ENCODE peak calls at places on chromosomes 16 and 17, in four cellular contexts. S, G, H and N are unnamed samples.

GRCh38 chr16:64089697-64090096 is 1032.2 kb downstream of the CDH11 start:
- DNase-seq in G (peak), H (peak), S (no peak), N (no peak)

GRCh38 chr17:68709995-68710780 is 109.0 kb upstream of the FAM20A start:
- DNase-seq in S (no peak), H (no peak), G (peak), N (no peak)

GRCh38 chr16:3959148-3959547 is 78.6 kb upstream of the CREBBP start:
- DNase-seq in G (no peak), H (no peak), S (no peak), N (no peak)

GRCh38 chr17:1203111-1203966 is 23.6 kb upstream of the ABR start:
- DNase-seq in G (peak), S (peak), H (peak), N (no peak)

GRCh38 chr17:45096141-45096540 is 35.0 kb downstream of the NMT1 start:
- DNase-seq in S (no peak), H (peak), G (no peak), N (no peak)

GRCh38 chr16:85429776-85430522 is 183.2 kb upstream of the GSE1 start:
- DNase-seq in H (no peak), G (no peak), S (no peak), N (no peak)

GRCh38 chr17:60369727-60370126 is 22.2 kb downstream of the USP32 start:
- DNase-seq in G (no peak), S (no peak), H (no peak), N (no peak)

GRCh38 chr16:20851601-20852000 is 45.3 kb downstream of the REXO5 start:
- DNase-seq in H (no peak), S (no peak), G (no peak), N (no peak)

GRCh38 chr17:50691550-50692447 is 15.9 kb downstream of the ANKRD40 start:
- DNase-seq in H (no peak), G (no peak), S (no peak), N (no peak)

GRCh38 chr17:45036696-45037095 is 14.7 kb downstream of the DCAKD start:
- DNase-seq in H (no peak), G (no peak), S (no peak), N (no peak)

GRCh38 chr16:84925092-84925772 is 86.1 kb downstream of the ZDHHC7 start:
- DNase-seq in S (peak), H (peak), G (peak), N (peak)

GRCh38 chr16:87487361-87487924 is 5.4 kb downstream of the ZCCHC14 start:
- DNase-seq in S (peak), G (no peak), H (peak), N (peak)

GRCh38 chr16:71900336-71900735 is 5.0 kb downstream of the IST1 start:
- DNase-seq in S (no peak), H (peak), G (no peak), N (no peak)

GRCh38 chr17:19787733-19788357 is 39.7 kb upstream of the ALDH3A1 start:
- DNase-seq in G (no peak), S (no peak), H (no peak), N (no peak)

GRCh38 chr17:66655861-66656260 is 179.1 kb upstream of the CACNG5 start:
- DNase-seq in H (peak), S (no peak), G (no peak), N (no peak)

DNA sequence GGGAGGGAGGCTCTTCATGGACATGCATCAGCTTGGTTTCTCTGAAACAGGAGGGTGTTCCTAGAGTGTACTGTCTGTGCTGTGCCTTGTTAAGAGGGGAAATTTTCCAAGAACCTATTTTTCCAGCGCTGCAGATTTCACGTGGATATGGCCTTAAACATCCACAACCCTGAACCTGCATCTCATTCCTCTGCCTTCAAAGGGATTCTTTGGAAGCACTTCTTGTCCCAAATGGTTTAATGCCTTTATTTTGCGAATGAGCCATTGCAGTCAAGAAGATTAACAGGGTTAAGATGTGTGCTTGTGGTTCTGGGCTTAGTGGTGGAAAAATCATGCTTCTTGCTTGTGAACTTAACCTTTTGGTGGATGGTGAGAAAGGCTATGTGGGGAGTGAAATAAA is 161.2 kb downstream of the XYLT1 start:
- DNase-seq in H (no peak), G (no peak), S (no peak), N (no peak)
- TF ChIP-seq TEAD4 in H (no peak), G (no peak), S (no peak), N (no peak)

GRCh38 chr16:81380932-81381331 is 63.7 kb upstream of the CMIP start:
- DNase-seq in G (no peak), H (no peak), S (no peak), N (no peak)

GRCh38 chr16:81385031-81385756 is 59.4 kb upstream of the CMIP start:
- DNase-seq in H (no peak), G (no peak), S (no peak), N (no peak)

GRCh38 chr16:81388357-81388756 is 56.3 kb upstream of the CMIP start:
- DNase-seq in H (no peak), S (no peak), G (no peak), N (no peak)

GRCh38 chr16:81378049-81378448 is 63.3 kb downstream of the GAN start:
- DNase-seq in G (no peak), H (no peak), S (no peak), N (no peak)

GRCh38 chr16:81384006-81384405 is 60.6 kb upstream of the CMIP start:
- DNase-seq in G (no peak), H (no peak), S (no peak), N (no peak)
- TF ChIP-seq TEAD4 in G (no peak), H (no peak), S (no peak), N (no peak)

DNA sequence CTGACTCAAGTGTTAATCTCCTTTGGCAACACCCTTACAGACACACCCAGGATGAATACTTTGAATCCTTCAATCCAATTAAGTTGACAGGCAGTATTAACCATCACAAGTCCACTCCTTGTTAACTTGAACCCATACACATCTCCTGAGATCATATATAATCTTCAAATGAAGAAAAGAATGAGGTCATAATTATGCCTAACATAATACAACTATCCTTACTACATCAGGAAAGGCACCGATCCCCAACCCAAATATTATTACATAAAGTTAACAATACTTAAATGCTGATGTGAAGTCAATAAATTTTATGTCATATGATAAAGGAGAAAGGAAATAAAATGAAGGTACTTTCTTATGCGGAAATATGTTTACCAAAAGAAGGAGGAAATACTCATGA is 649.9 kb downstream of the KCNJ2 start:
- DNase-seq in S (no peak), G (no peak), H (no peak), N (no peak)
- TF ChIP-seq TEAD4 in S (no peak), G (no peak), H (no peak), N (no peak)

GRCh38 chr17:4715071-4715749 is 4.8 kb downstream of the ARRB2 start:
- DNase-seq in S (no peak), H (no peak), G (no peak), N (no peak)
- TF ChIP-seq TEAD4 in S (no peak), H (no peak), G (no peak), N (no peak)

DNA sequence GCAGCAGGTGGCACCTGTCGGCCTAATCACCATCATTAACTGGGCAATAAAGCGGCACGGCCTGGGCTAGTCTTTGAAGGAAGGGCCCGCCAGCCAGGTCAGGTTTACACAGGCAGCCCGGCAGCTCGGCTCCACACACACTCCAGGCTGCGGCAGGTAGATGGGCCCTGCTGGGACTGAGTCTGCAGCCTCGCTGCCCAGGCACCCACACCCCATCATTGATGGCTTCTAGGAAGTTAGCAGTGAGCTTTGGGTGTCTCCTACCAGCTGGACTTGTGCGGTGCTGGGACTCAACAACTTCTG is 6.8 kb upstream of the FOXN1 start:
- DNase-seq in S (no peak), H (no peak), G (no peak), N (no peak)
- TF ChIP-seq TEAD4 in S (no peak), H (no peak), G (no peak), N (no peak)

GRCh38 chr17:10633738-10634379 is 23.2 kb downstream of the MYH3 start:
- DNase-seq in H (no peak), S (no peak), G (no peak), N (no peak)
- TF ChIP-seq TEAD4 in H (no peak), S (no peak), G (no peak), N (no peak)